ENCODE peak calls at places on chromosomes 2 and 18, in four cellular contexts. U, E, S and Q are unnamed samples.

GRCh38 chr2:165274698-165275097 is 35.5 kb downstream of the SCN2A start:
- DNase-seq in S (no peak), U (no peak), E (no peak), Q (peak; percentile 9)

GRCh38 chr18:3350566-3351527 is 88.9 kb downstream of the MYL12B start:
- DNase-seq in U (no peak), S (no peak), E (no peak), Q (no peak)

GRCh38 chr2:46722142-46722541 is 193.5 kb downstream of the MCFD2 start:
- DNase-seq in E (no peak), S (no peak), U (no peak), Q (no peak)

GRCh38 chr2:231000211-231000904 is 4.4 kb downstream of the SPATA3 start:
- DNase-seq in S (no peak), U (no peak), E (no peak), Q (peak; percentile 22)

GRCh38 chr2:232420463-232421188 is 14.0 kb downstream of the ALPG start:
- DNase-seq in S (no peak), U (no peak), E (no peak), Q (peak; percentile 36)

GRCh38 chr18:6652098-6652497 is 77.4 kb upstream of the ARHGAP28 start:
- DNase-seq in U (no peak), S (no peak), E (no peak), Q (no peak)

GRCh38 chr2:8677646-8678592 is 3.9 kb upstream of the ID2 start:
- DNase-seq in U (peak; percentile 58), E (no peak), S (peak; percentile 72), Q (peak; percentile 70)

GRCh38 chr2:30565860-30566358 is 118.9 kb downstream of the LCLAT1 start:
- DNase-seq in S (no peak), U (no peak), E (no peak), Q (peak; percentile 35)

GRCh38 chr2:185374878-185375277 is 363.7 kb upstream of the FSIP2 start:
- DNase-seq in E (no peak), U (no peak), S (no peak), Q (no peak)

GRCh38 chr18:61286867-61287266 is 46.4 kb upstream of the CDH20 start:
- DNase-seq in U (no peak), S (no peak), E (no peak), Q (no peak)

GRCh38 chr2:197327073-197327775 is 16.6 kb upstream of the ANKRD44 start:
- DNase-seq in S (no peak), U (no peak), E (no peak), Q (no peak)

GRCh38 chr2:227324671-227325055 is 388 bp upstream of the MFF start:
- DNase-seq in S (no peak), E (peak; percentile 16), U (no peak), Q (no peak)

GRCh38 chr18:37393945-37394609 is 171.5 kb downstream of the CELF4 start:
- DNase-seq in E (peak; percentile 19), S (no peak), U (peak; percentile 89), Q (peak; percentile 46)

GRCh38 chr18:27447530-27447929 is 262.4 kb upstream of the CHST9 start:
- DNase-seq in S (no peak), U (no peak), E (no peak), Q (no peak)

GRCh38 chr2:205681836-205682238 is 464 bp upstream of the NRP2 start:
- DNase-seq in S (no peak), U (no peak), E (no peak), Q (no peak)

GRCh38 chr2:192500550-192501200 is 305.9 kb upstream of the TMEFF2 start:
- DNase-seq in U (no peak), S (no peak), E (no peak), Q (no peak)

GRCh38 chr2:30266051-30266621 is 34.8 kb downstream of the LBH start:
- DNase-seq in U (no peak), E (no peak), S (peak; percentile 82), Q (no peak)

GRCh38 chr2:29084561-29084960 is 10.2 kb upstream of the PCARE start:
- DNase-seq in E (no peak), U (no peak), S (no peak), Q (no peak)

GRCh38 chr2:148645135-148645924 is 779 bp downstream of the EPC2 start:
- DNase-seq in S (peak; percentile 95), U (peak; percentile 92), E (peak; percentile 60), Q (peak; percentile 97)

GRCh38 chr2:172380436-172381274 is 46.7 kb upstream of the ITGA6 start:
- DNase-seq in U (peak; percentile 21), S (no peak), E (no peak), Q (no peak)

GRCh38 chr18:79614211-79615028 is 65.2 kb upstream of the CTDP1 start:
- DNase-seq in U (no peak), E (no peak), S (peak; percentile 24), Q (no peak)

GRCh38 chr2:23563673-23564617 is 179.0 kb downstream of the KLHL29 start:
- DNase-seq in E (peak; percentile 52), S (no peak), U (no peak), Q (peak; percentile 76)

GRCh38 chr18:45169610-45170009 is 445.7 kb upstream of the SLC14A2 start:
- DNase-seq in S (no peak), U (no peak), E (peak; percentile 61), Q (no peak)

GRCh38 chr2:30382995-30383394 is 64.1 kb upstream of the LCLAT1 start:
- DNase-seq in U (no peak), E (no peak), S (no peak), Q (no peak)

GRCh38 chr2:5373200-5373599 is 319.0 kb upstream of the SOX11 start:
- DNase-seq in S (no peak), E (no peak), U (peak; percentile 86), Q (no peak)

GRCh38 chr2:234950730-234951385 is 959 bp upstream of the SH3BP4 start:
- DNase-seq in E (no peak), U (no peak), S (no peak), Q (no peak)

GRCh38 chr2:97966545-97967215 is 29.1 kb downstream of the TMEM131 start:
- DNase-seq in U (no peak), S (no peak), E (no peak), Q (no peak)

GRCh38 chr2:69572640-69573039 is 70.9 kb downstream of the AAK1 start:
- DNase-seq in E (no peak), S (no peak), U (no peak), Q (no peak)

GRCh38 chr2:100953406-100954043 is 48.6 kb upstream of the RPL31 start:
- DNase-seq in E (no peak), U (no peak), S (no peak), Q (no peak)

GRCh38 chr2:71948781-71949536 is 198.7 kb downstream of the CYP26B1 start:
- DNase-seq in U (no peak), S (no peak), E (no peak), Q (no peak)

GRCh38 chr2:9002637-9003365 is 683 bp downstream of the MBOAT2 start:
- DNase-seq in U (peak; percentile 29), E (no peak), S (peak; percentile 46), Q (peak; percentile 24)

GRCh38 chr2:103179800-103180199 is 418.0 kb downstream of the TMEM182 start:
- DNase-seq in U (no peak), E (no peak), S (no peak), Q (peak; percentile 28)

GRCh38 chr2:174266288-174266687 is 18.0 kb upstream of the OLA1 start:
- DNase-seq in E (no peak), S (no peak), U (no peak), Q (no peak)
- H3K4me3 ChIP-seq in E (no peak overlapping the region), S (no peak overlapping the region), U (no peak overlapping the region), Q (no peak overlapping the region)

GRCh38 chr2:133568598-133568997 is 335 bp upstream of the NCKAP5 start:
- DNase-seq in U (no peak), E (no peak), S (no peak), Q (no peak)
- H3K4me3 ChIP-seq in U (peak overlapping the region; percentile 63), E (no peak overlapping the region), S (no peak overlapping the region), Q (no peak overlapping the region)

GRCh38 chr2:95076705-95077520 is 44.7 kb downstream of the MRPS5 start:
- DNase-seq in E (peak; percentile 10), S (peak; percentile 89), U (peak; percentile 61), Q (peak; percentile 91)
- H3K4me3 ChIP-seq in E (peak overlapping the region; percentile 33), S (peak overlapping the region; percentile 68), U (peak overlapping the region; percentile 39), Q (peak overlapping the region; percentile 56)

GRCh38 chr2:27308359-27308875 is at the start of gene UCN:
- DNase-seq in E (no peak), S (no peak), U (peak; percentile 54), Q (peak; percentile 47)
- H3K4me3 ChIP-seq in E (no peak within 1 kb of the TSS), S (no peak within 1 kb of the TSS), U (no peak within 1 kb of the TSS), Q (no peak within 1 kb of the TSS)

GRCh38 chr2:73925853-73926492 is 707 bp upstream of the DGUOK start:
- DNase-seq in S (no peak), U (no peak), E (no peak), Q (no peak)
- H3K4me3 ChIP-seq in S (peak overlapping the region; percentile 82), U (peak overlapping the region; percentile 60), E (peak overlapping the region; percentile 85), Q (peak overlapping the region; percentile 88)

GRCh38 chr18:48937869-48938750 is 12.7 kb downstream of the SMAD7 start:
- DNase-seq in E (no peak), U (no peak), S (peak; percentile 36), Q (no peak)
- H3K4me3 ChIP-seq in E (no peak overlapping the region), U (no peak overlapping the region), S (no peak overlapping the region), Q (no peak overlapping the region)

GRCh38 chr18:22933958-22934423 is 863 bp downstream of the RBBP8 start:
- DNase-seq in U (no peak), S (no peak), E (no peak), Q (no peak)

GRCh38 chr18:22936515-22936914 is 3.4 kb downstream of the RBBP8 start:
- DNase-seq in U (no peak), S (no peak), E (no peak), Q (no peak)

GRCh38 chr18:22935431-22935830 is 2.3 kb downstream of the RBBP8 start:
- DNase-seq in E (no peak), S (no peak), U (no peak), Q (no peak)

GRCh38 chr18:22933206-22933957 is at the start of gene RBBP8:
- DNase-seq in E (peak; percentile 31), U (peak; percentile 89), S (peak; percentile 82), Q (peak; percentile 82)

GRCh38 chr18:22934789-22935188 is 1.7 kb downstream of the RBBP8 start:
- DNase-seq in E (no peak), U (no peak), S (no peak), Q (no peak)
- H3K4me3 ChIP-seq in E (peak overlapping the region; percentile 62), U (peak overlapping the region; percentile 88), S (no peak overlapping the region), Q (no peak overlapping the region)

GRCh38 chr2:237961637-237962036 is 5.2 kb upstream of the UBE2F start:
- DNase-seq in S (no peak), U (no peak), E (no peak), Q (peak; percentile 90)
- H3K4me3 ChIP-seq in S (no peak overlapping the region), U (no peak overlapping the region), E (no peak overlapping the region), Q (no peak overlapping the region)

GRCh38 chr18:48541747-48542108 is 2.9 kb downstream of the CTIF start:
- DNase-seq in S (no peak), U (no peak), E (no peak), Q (no peak)
- H3K4me3 ChIP-seq in S (no peak overlapping the region), U (peak overlapping the region; percentile 82), E (peak overlapping the region; percentile 72), Q (peak overlapping the region; percentile 76)